ENCODE peak calls at places on chromosomes 4 and X, in six cellular contexts. B is tibial nerve, W is ovary, V is A549, L is stomach, P is sigmoid colon. C is an unnamed sample.

GRCh38 chr4:105845559-105845958 is 49.7 kb upstream of the NPNT start:
- DNase-seq in L (no peak), V (no peak), P (no peak), W (no peak), B (no peak), C (no peak)

GRCh38 chr4:18041114-18041513 is 19.6 kb upstream of the LCORL start:
- DNase-seq in W (no peak), V (no peak), B (no peak), P (no peak), L (no peak), C (no peak)

GRCh38 chrX:69556094-69557011 is 52.2 kb downstream of the NALF2 start:
- DNase-seq in V (peak), P (no peak), B (no peak), W (peak), L (no peak), C (peak)

GRCh38 chrX:114450911-114451310 is 133.0 kb upstream of the HTR2C start:
- DNase-seq in P (no peak), B (no peak), W (no peak), L (no peak), V (no peak), C (no peak)

GRCh38 chr4:186018756-186019155 is 50.2 kb upstream of the TLR3 start:
- DNase-seq in P (no peak), V (no peak), B (no peak), L (no peak), W (no peak), C (no peak)

GRCh38 chrX:9586992-9587392 is 122.1 kb downstream of the TBL1X start:
- DNase-seq in B (no peak), P (no peak), W (no peak), L (no peak), V (no peak), C (peak)

GRCh38 chrX:102712216-102712966 is at the start of gene GPRASP2:
- DNase-seq in B (no peak), W (peak), L (peak), V (no peak), P (peak), C (peak)

GRCh38 chr4:119679251-119679650 is 50.6 kb upstream of the PDE5A start:
- DNase-seq in B (no peak), P (no peak), W (no peak), V (no peak), L (no peak), C (no peak)

GRCh38 chr4:2449051-2449450 is 19.9 kb upstream of the RNF4 start:
- DNase-seq in P (no peak), V (no peak), B (no peak), W (no peak), L (no peak), C (no peak)

GRCh38 chr4:114464873-114465272 is 133.7 kb upstream of the UGT8 start:
- DNase-seq in W (no peak), L (no peak), P (no peak), V (no peak), B (no peak), C (no peak)

GRCh38 chr4:94334962-94335361 is 7.7 kb downstream of the HPGDS start:
- DNase-seq in P (no peak), L (no peak), B (no peak), V (no peak), W (no peak), C (no peak)

GRCh38 chr4:163419074-163419473 is 54.5 kb downstream of the TKTL2 start:
- DNase-seq in L (no peak), P (no peak), W (no peak), B (no peak), V (no peak), C (no peak)

GRCh38 chr4:123233409-123233808 is 163.2 kb upstream of the SPRY1 start:
- DNase-seq in B (no peak), V (no peak), L (no peak), W (no peak), P (no peak), C (no peak)

GRCh38 chr4:82523179-82523578 is 38.6 kb downstream of the TMEM150C start:
- DNase-seq in W (no peak), L (no peak), P (no peak), B (no peak), V (no peak), C (no peak)

GRCh38 chr4:102343964-102344519 is 1.2 kb downstream of the SLC39A8 start:
- DNase-seq in P (peak), W (no peak), V (no peak), L (no peak), B (peak), C (no peak)

GRCh38 chr4:147136308-147136707 is 190.6 kb upstream of the TTC29 start:
- DNase-seq in B (no peak), P (no peak), V (no peak), L (no peak), W (peak), C (no peak)

GRCh38 chr4:111208970-111209369 is 586.1 kb upstream of the PITX2 start:
- DNase-seq in V (no peak), P (no peak), W (no peak), L (no peak), B (no peak), C (no peak)

GRCh38 chr4:80507077-80507476 is 171.5 kb downstream of the CFAP299 start:
- DNase-seq in W (no peak), L (no peak), P (no peak), V (no peak), B (no peak), C (no peak)

GRCh38 chr4:107519057-107519456 is 201.0 kb downstream of the PAPSS1 start:
- DNase-seq in P (no peak), L (peak), W (no peak), V (no peak), B (peak), C (no peak)

GRCh38 chrX:10591363-10592036 is 28.9 kb downstream of the MID1 start:
- DNase-seq in P (no peak), V (no peak), B (no peak), W (no peak), L (no peak), C (no peak)

GRCh38 chr4:23922535-23923115 is 32.8 kb upstream of the PPARGC1A start:
- DNase-seq in B (no peak), W (no peak), P (no peak), L (no peak), V (no peak), C (no peak)

GRCh38 chr4:38190717-38191178 is 230.6 kb downstream of the PTTG2 start:
- DNase-seq in P (no peak), L (no peak), V (no peak), B (no peak), W (peak), C (no peak)

GRCh38 chr4:2260336-2261109 is 1.4 kb downstream of the MXD4 start:
- DNase-seq in L (peak), V (no peak), W (peak), B (no peak), P (peak), C (no peak)

GRCh38 chrX:134542485-134542884 is 82.5 kb downstream of the HPRT1 start:
- DNase-seq in V (no peak), W (peak), B (no peak), P (no peak), L (no peak), C (no peak)

GRCh38 chrX:47936224-47936939 is 67.4 kb downstream of the ZNF182 start:
- DNase-seq in P (no peak), V (no peak), W (no peak), B (no peak), L (no peak), C (no peak)

GRCh38 chr4:151658959-151659593 is 101.7 kb downstream of the GATB start:
- DNase-seq in W (no peak), P (no peak), L (no peak), V (no peak), B (no peak), C (no peak)
- TF ChIP-seq EP300 in W (no peak), P (peak), L (no peak), V (no peak), B (no peak), C (no peak)

GRCh38 chrX:41723305-41723704 is 676 bp upstream of the GPR82 start:
- DNase-seq in B (no peak), P (no peak), L (no peak), V (no peak), W (no peak), C (no peak)
- TF ChIP-seq EP300 in B (no peak), P (no peak), L (no peak), V (no peak), W (no peak), C (no peak)

DNA sequence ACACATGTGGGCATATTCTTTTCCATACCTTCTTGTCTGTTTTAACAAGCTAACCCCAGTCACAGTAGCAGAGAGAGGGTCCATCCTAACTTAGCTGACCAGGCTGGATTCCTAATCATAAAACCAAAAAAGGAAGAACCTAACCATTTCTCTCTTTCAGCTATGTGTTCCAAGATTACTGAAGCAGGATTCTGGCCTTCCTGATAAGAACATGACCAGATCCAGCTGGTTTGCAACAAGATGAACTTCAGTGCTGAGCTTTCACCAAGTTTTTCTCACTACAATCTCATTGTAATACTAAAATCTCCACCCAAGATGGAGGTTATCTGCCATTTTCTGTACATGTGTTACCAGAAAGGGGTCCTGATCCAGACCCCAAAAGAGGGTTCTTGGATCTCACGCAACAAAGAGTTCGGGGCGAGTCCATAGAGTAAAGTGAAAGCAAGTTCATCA is 20.4 kb upstream of the UBA6 start:
- DNase-seq in L (no peak), B (no peak), V (no peak), W (no peak), P (no peak), C (no peak)
- TF ChIP-seq EP300 in L (no peak), B (no peak), V (no peak), W (no peak), P (no peak), C (no peak)

DNA sequence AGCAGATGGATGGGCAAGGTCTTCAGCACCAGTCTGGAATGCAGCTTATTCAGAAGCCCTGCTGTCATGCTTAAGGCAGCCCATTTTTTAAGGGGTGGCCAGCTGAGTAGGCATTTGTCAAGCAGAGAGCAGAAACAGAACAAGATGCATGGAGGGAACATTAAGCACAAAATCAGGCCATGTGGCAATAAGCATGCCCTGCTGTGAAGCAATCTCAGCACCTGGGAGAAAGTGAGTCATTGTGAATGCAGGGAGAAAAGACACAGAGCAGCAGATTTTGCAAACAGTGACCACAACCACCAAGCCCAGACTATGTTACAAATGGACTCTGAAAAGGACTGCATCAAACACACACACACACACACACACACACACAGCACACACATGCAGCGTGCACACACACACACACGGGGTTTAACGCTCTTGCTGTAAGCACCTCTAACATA is 94.1 kb upstream of the GALNT7 start:
- DNase-seq in B (no peak), L (peak), W (no peak), V (peak), P (no peak), C (peak)
- TF ChIP-seq EP300 in B (no peak), L (no peak), W (no peak), V (no peak), P (no peak), C (peak)

GRCh38 chrX:71103110-71103983 is 3.2 kb downstream of the CXorf65 start:
- DNase-seq in B (no peak), V (no peak), P (peak), W (peak), L (peak), C (peak)
- TF ChIP-seq EP300 in B (no peak), V (no peak), P (no peak), W (no peak), L (no peak), C (no peak)

GRCh38 chrX:148661035-148661434 is 160.6 kb downstream of the AFF2 start:
- DNase-seq in W (no peak), V (no peak), B (no peak), P (no peak), L (no peak), C (no peak)

GRCh38 chrX:148662014-148662413 is 161.6 kb downstream of the AFF2 start:
- DNase-seq in V (no peak), B (no peak), L (no peak), P (no peak), W (no peak), C (no peak)

GRCh38 chrX:148664171-148664570 is 163.8 kb downstream of the AFF2 start:
- DNase-seq in L (no peak), W (no peak), B (no peak), V (no peak), P (no peak), C (no peak)

GRCh38 chrX:148658115-148658725 is 157.8 kb downstream of the AFF2 start:
- DNase-seq in W (no peak), B (no peak), P (no peak), L (no peak), V (no peak), C (no peak)

DNA sequence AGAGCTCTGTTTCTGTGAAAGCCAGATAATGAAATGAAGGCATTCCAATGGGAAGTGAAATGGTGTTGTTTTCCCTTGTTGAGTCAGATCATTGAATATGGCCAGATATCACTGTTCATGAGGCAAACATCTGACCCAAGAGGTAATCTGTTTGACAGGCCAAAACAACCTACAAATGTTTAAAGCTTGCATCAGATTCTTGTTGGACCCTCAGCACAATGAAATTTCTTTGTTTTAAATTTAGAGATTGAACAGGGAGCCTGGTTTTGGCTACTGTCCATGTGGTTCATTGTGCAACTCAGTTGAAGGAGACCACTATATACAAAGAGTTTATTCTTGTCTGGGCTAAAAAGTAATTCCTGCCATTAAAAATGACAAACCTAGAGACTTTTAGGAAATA is 159.1 kb downstream of the AFF2 start:
- DNase-seq in P (no peak), L (no peak), W (no peak), V (no peak), B (no peak), C (no peak)
- TF ChIP-seq EP300 in P (no peak), L (no peak), W (no peak), V (no peak), B (no peak), C (no peak)

DNA sequence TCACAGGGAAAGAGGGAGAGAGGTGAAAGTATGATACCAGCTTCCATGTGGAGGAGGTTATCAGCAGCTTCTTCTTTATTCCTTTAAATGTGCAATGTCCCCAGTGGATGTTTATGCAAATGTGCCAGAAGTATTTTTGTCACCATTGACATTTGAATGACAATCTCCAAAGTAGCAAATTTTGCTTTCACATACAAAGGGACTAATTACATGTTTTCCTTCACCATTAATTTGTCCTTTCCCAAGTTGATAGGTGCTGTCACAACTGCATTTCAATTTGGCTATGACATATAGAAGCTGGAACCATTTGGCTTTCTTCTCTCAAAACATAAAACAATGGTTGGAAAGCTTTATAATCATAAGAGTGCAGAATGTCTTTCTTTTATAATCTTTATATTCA is 469.0 kb upstream of the NWD2 start:
- DNase-seq in P (no peak), B (no peak), W (no peak), L (no peak), V (no peak), C (no peak)
- TF ChIP-seq EP300 in P (no peak), B (no peak), W (no peak), L (no peak), V (no peak), C (no peak)

GRCh38 chrX:106007815-106008214 is 30.7 kb downstream of the SERPINA7 start:
- DNase-seq in W (no peak), L (no peak), B (no peak), P (no peak), V (no peak), C (no peak)
- TF ChIP-seq EP300 in W (no peak), L (no peak), B (no peak), P (no peak), V (no peak), C (no peak)